ENCODE peak calls at places on chromosomes 1 and 21, in seven cellular contexts. I is HCT116, Y is fibroblast of lung, B is right atrium auricular region, C is ovary, F is upper lobe of right lung, Q is dorsolateral prefrontal cortex. D is an unnamed sample.

GRCh38 chr1:172054172-172054571 is 212.9 kb downstream of the DNM3 start:
- DNase-seq in I (no peak), Y (no peak), B (no peak), C (no peak), F (no peak), Q (no peak), D (no peak)

GRCh38 chr1:240031009-240031408 is 60.7 kb upstream of the FMN2 start:
- DNase-seq in I (no peak), Y (peak), B (no peak), C (no peak), F (no peak), Q (no peak), D (no peak)

GRCh38 chr1:234372011-234372757 is 1.1 kb upstream of the COA6 start:
- DNase-seq in I (no peak), Y (no peak), B (no peak), C (no peak), F (no peak), Q (no peak), D (no peak)

GRCh38 chr1:192732787-192733186 is 76.1 kb upstream of the RGS2 start:
- DNase-seq in I (peak), Y (no peak), B (no peak), C (no peak), F (no peak), Q (no peak), D (no peak)

GRCh38 chr1:186782791-186783190 is 46.0 kb upstream of the PLA2G4A start:
- DNase-seq in I (no peak), Y (no peak), B (no peak), C (no peak), F (no peak), Q (no peak), D (no peak)

GRCh38 chr1:200374569-200375312 is 35.1 kb downstream of the ZNF281 start:
- DNase-seq in I (no peak), Y (no peak), B (no peak), C (no peak), F (no peak), Q (no peak), D (no peak)

GRCh38 chr1:220696863-220697231 is 6.7 kb downstream of the C1orf115 start:
- DNase-seq in I (no peak), Y (peak), B (no peak), C (no peak), F (no peak), Q (peak), D (no peak)

GRCh38 chr1:37922767-37923550 is 23.9 kb downstream of the INPP5B start:
- DNase-seq in I (no peak), Y (no peak), B (no peak), C (no peak), F (no peak), Q (no peak), D (no peak)

GRCh38 chr21:37496972-37497371 is 130.4 kb downstream of the DYRK1A start:
- DNase-seq in I (no peak), Y (peak), B (no peak), C (no peak), F (no peak), Q (no peak), D (no peak)

GRCh38 chr1:235857756-235858155 is 8.9 kb downstream of the LYST start:
- DNase-seq in I (no peak), Y (no peak), B (no peak), C (no peak), F (no peak), Q (no peak), D (no peak)

GRCh38 chr21:45806042-45806441 is 162.5 kb downstream of the PCBP3 start:
- DNase-seq in I (no peak), Y (no peak), B (no peak), C (no peak), F (no peak), Q (no peak), D (no peak)

GRCh38 chr1:30538226-30538625 is 185.2 kb downstream of the MATN1 start:
- DNase-seq in I (no peak), Y (no peak), B (peak), C (no peak), F (no peak), Q (no peak), D (no peak)

GRCh38 chr1:177228721-177229088 is 57.9 kb downstream of the BRINP2 start:
- DNase-seq in I (no peak), Y (peak), B (no peak), C (no peak), F (no peak), Q (no peak), D (no peak)

GRCh38 chr1:178518894-178519293 is 6.0 kb downstream of the TEX35 start:
- DNase-seq in I (no peak), Y (no peak), B (no peak), C (no peak), F (no peak), Q (no peak), D (no peak)

GRCh38 chr1:228964178-228964819 is 229.0 kb downstream of the RHOU start:
- DNase-seq in I (no peak), Y (peak), B (peak), C (peak), F (no peak), Q (no peak), D (no peak)

GRCh38 chr1:46490603-46491499 is 1.2 kb downstream of the DMBX1 start:
- DNase-seq in I (no peak), Y (peak), B (no peak), C (no peak), F (no peak), Q (no peak), D (no peak)

GRCh38 chr1:86430376-86430775 is 6.4 kb downstream of the CLCA2 start:
- DNase-seq in I (no peak), Y (no peak), B (no peak), C (no peak), F (no peak), Q (no peak), D (peak)

DNA sequence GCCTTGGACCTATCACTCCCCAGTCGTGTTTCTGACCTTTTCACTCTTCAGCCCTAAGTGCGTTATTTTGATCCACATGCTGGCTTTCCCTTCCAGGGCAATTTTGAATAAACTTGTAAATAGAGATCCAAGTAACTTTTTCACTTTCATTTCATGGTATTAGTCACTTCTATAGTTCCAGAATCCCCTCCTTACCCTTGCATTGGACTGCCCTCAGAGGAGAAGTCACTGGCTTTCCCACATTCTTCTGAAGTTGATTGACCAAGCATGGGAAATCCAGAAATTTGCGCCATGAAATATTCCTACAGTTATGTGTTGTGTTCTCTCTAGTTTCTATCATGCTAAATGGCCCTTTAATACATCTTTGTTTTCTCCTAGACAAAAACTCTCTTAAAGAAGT is 177.3 kb upstream of the GORAB start:
- DNase-seq in I (no peak), Y (no peak), B (no peak), C (no peak), F (no peak), Q (no peak), D (no peak)
- TF ChIP-seq CTCF in I (no peak), Y (no peak), B (no peak), C (no peak), F (no peak), Q (no peak), D (no peak)

GRCh38 chr21:34602061-34602460 is 12.9 kb downstream of the RCAN1 start:
- DNase-seq in I (no peak), Y (no peak), B (no peak), C (no peak), F (no peak), Q (no peak), D (no peak)
- H3K27ac ChIP-seq in I (no peak), Y (no peak), B (no peak), C (no peak), F (no peak), Q (no peak), D (no peak)

DNA sequence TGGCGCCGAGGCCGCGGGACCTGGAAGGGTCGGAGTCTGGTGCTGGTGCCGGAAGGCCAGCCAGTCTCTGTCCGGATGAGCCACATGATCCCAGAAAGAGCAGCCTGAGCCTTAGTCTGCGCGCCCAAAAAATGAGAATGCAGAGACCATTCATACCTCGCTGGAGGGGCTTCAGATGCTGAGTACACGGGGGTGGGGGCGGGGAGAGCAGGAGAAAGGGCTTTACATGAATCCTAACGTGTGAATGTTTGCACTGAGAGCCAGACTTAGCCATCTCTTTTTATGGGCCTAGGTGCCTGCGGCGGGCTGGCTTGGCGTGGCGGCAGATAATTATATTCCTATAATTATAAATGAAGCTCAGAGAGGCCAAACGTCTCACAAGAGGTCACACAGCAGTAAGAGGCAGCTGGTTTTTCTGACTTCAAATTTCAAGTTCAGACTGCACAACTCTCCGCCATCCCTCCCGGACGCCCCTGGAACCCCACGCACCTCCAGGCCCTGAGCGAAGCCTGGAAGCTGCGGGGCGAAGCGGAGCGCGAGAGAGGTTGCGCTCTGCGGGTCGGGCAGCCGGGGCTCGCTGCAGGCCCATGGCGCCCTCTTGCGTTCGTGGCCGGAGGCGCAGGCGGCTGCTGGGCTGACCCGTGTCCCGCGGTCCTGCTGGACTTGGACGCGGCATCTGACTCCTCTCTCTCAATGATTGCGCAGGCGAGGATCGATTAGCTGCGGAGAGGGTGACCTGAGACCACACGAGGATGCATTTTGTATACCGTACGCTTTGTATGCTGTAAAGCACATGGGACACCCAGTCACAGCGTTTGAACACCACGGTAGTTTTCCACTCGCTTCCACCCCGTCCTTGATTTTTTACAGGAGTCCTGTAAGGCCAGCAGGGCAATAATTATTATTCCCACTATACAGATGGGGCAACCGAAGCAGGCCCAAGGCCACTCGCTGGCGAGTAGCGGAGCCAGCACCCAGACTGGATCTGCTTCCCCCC is 272.5 kb downstream of the FOXD2 start:
- DNase-seq in I (peak), Y (peak), B (no peak), C (peak), F (peak), Q (peak), D (peak)
- TF ChIP-seq CTCF in I (peak), Y (peak), B (peak), C (peak), F (peak), Q (peak), D (peak)

GRCh38 chr1:230102472-230102871 is 35.4 kb downstream of the GALNT2 start:
- DNase-seq in I (no peak), Y (no peak), B (no peak), C (no peak), F (no peak), Q (no peak), D (no peak)
- H3K27ac ChIP-seq in I (no peak), Y (no peak), B (no peak), C (no peak), F (no peak), Q (no peak), D (no peak)

GRCh38 chr1:185317886-185318310 is 855 bp upstream of the IVNS1ABP start:
- DNase-seq in I (peak), Y (no peak), B (no peak), C (peak), F (no peak), Q (peak), D (no peak)
- TF ChIP-seq CTCF in I (no peak), Y (no peak), B (no peak), C (no peak), F (no peak), Q (no peak), D (peak)